ENCODE peak calls at places on chromosomes 6 and 20, in nine cellular contexts. D is NT2/D1; R is A549; A is tibial artery; Z is stomach; O is breast epithelium; Q is CD8-positive, alpha-beta memory T cell; X is CD8-positive, alpha-beta T cell; W is heart right ventricle. P is an unnamed sample. For H3K4me1, the result is how much of the 10 kb centered on the place peaks cover.

GRCh38 chr20:48760403-48760889 is 67.4 kb downstream of the PREX1 start:
- DNase-seq in O (no peak), D (no peak), A (no peak), W (peak), R (no peak), X (peak), Q (peak), Z (peak), P (no peak)

GRCh38 chr20:2873747-2874041 is 413 bp downstream of the PTPRA start:
- DNase-seq in D (no peak), Q (peak), O (no peak), Z (peak), A (peak), W (peak), X (peak), R (peak), P (peak)

GRCh38 chr20:23628402-23629016 is 9.2 kb downstream of the CST3 start:
- DNase-seq in W (no peak), Q (no peak), R (no peak), X (no peak), D (no peak), A (no peak), Z (no peak), O (no peak), P (no peak)

GRCh38 chr6:170143401-170144150 is 147.3 kb downstream of the DLL1 start:
- DNase-seq in D (no peak), O (peak), A (peak), Q (no peak), R (no peak), X (no peak), W (no peak), Z (peak), P (no peak)

GRCh38 chr6:75167426-75167825 is 38.4 kb downstream of the COL12A1 start:
- DNase-seq in W (no peak), R (no peak), X (no peak), Z (no peak), O (no peak), A (no peak), Q (no peak), D (no peak), P (no peak)

GRCh38 chr6:166608819-166609218 is 18.2 kb downstream of the RPS6KA2 start:
- DNase-seq in A (no peak), O (no peak), D (no peak), Z (no peak), Q (no peak), X (no peak), W (no peak), R (no peak), P (no peak)

GRCh38 chr6:52352239-52353008 is 9.5 kb upstream of the PAQR8 start:
- DNase-seq in Q (no peak), Z (peak), O (no peak), D (no peak), R (peak), X (no peak), A (no peak), W (no peak), P (peak)

GRCh38 chr6:73079611-73079955 is 145.7 kb downstream of the KHDC1L start:
- DNase-seq in Q (no peak), X (no peak), A (no peak), O (no peak), W (no peak), Z (no peak), R (no peak), D (no peak), P (no peak)

GRCh38 chr6:46799657-46800056 is 6.5 kb downstream of the MEP1A start:
- DNase-seq in D (no peak), O (no peak), R (no peak), W (no peak), Z (no peak), Q (no peak), A (no peak), X (no peak), P (no peak)

GRCh38 chr20:48847498-48848205 is 19.9 kb upstream of the PREX1 start:
- DNase-seq in O (no peak), D (no peak), Q (no peak), A (no peak), Z (no peak), W (no peak), X (no peak), R (no peak), P (no peak)

GRCh38 chr6:30926644-30927043 is 5.3 kb downstream of the SFTA2 start:
- DNase-seq in Q (no peak), O (no peak), W (no peak), R (no peak), A (no peak), D (no peak), X (no peak), Z (peak), P (peak)

GRCh38 chr6:134436950-134437349 is 119.0 kb upstream of the SGK1 start:
- DNase-seq in X (no peak), O (no peak), A (no peak), W (no peak), Z (no peak), Q (no peak), R (no peak), D (no peak), P (no peak)

GRCh38 chr6:107132330-107132954 is 17.1 kb upstream of the BEND3 start:
- DNase-seq in R (no peak), W (no peak), O (no peak), Z (no peak), Q (no peak), A (no peak), X (no peak), D (no peak), P (no peak)

GRCh38 chr6:30592287-30592686 is 21.0 kb downstream of the ABCF1 start:
- DNase-seq in D (no peak), O (no peak), Z (no peak), Q (no peak), W (no peak), X (no peak), R (no peak), A (no peak), P (no peak)

GRCh38 chr20:36544134-36545018 is 3.1 kb downstream of the MYL9 start:
- DNase-seq in Z (no peak), Q (peak), W (peak), X (no peak), A (peak), R (no peak), O (no peak), D (no peak), P (peak)

GRCh38 chr20:266604-267562 is 9.4 kb downstream of the DEFB132 start:
- DNase-seq in Q (peak), A (peak), Z (peak), D (peak), W (peak), R (peak), X (peak), O (peak), P (peak)

GRCh38 chr6:117346142-117346930 is 79.4 kb downstream of the ROS1 start:
- DNase-seq in A (no peak), W (no peak), D (no peak), Z (no peak), X (no peak), R (peak), Q (no peak), O (no peak), P (no peak)

GRCh38 chr6:149763866-149764265 is 14.3 kb downstream of the PCMT1 start:
- DNase-seq in X (no peak), Z (no peak), R (no peak), Q (no peak), O (no peak), W (no peak), D (no peak), A (no peak), P (no peak)

GRCh38 chr6:45791181-45791580 is 224.5 kb downstream of the CLIC5 start:
- DNase-seq in X (no peak), Z (no peak), O (no peak), Q (no peak), W (no peak), A (no peak), D (no peak), R (no peak), P (no peak)

GRCh38 chr6:3209114-3210023 is 18.1 kb downstream of the TUBB2B start:
- DNase-seq in A (peak), Z (peak), Q (no peak), O (no peak), R (peak), D (peak), X (no peak), W (no peak), P (peak)

GRCh38 chr20:39072653-39073052 is 110.5 kb downstream of the DHX35 start:
- DNase-seq in Q (no peak), Z (no peak), O (no peak), D (no peak), A (no peak), W (no peak), X (no peak), R (no peak), P (no peak)

GRCh38 chr20:1281279-1282057 is 15.4 kb downstream of the SNPH start:
- DNase-seq in Q (no peak), Z (peak), A (no peak), W (no peak), D (no peak), X (no peak), R (no peak), O (no peak), P (no peak)

GRCh38 chr6:131107166-131107565 is 28.1 kb upstream of the AKAP7 start:
- DNase-seq in O (no peak), X (no peak), D (no peak), W (no peak), Z (no peak), A (no peak), Q (no peak), R (peak), P (no peak)

GRCh38 chr20:62055106-62055861 is 10.4 kb downstream of the TAF4 start:
- DNase-seq in X (no peak), Q (no peak), Z (peak), D (no peak), R (no peak), O (no peak), A (no peak), W (no peak), P (no peak)

GRCh38 chr20:61683721-61684120 is 382.0 kb downstream of the TAF4 start:
- DNase-seq in X (no peak), R (no peak), O (no peak), Z (no peak), D (no peak), A (no peak), W (no peak), Q (no peak), P (no peak)

GRCh38 chr20:32114305-32114960 is 4.9 kb downstream of the TM9SF4 start:
- DNase-seq in Q (no peak), O (no peak), R (no peak), A (no peak), Z (no peak), W (no peak), D (no peak), X (no peak), P (no peak)

GRCh38 chr6:140661691-140662090 is 1287.2 kb upstream of the CITED2 start:
- DNase-seq in O (no peak), Q (no peak), X (no peak), W (no peak), R (no peak), Z (no peak), A (no peak), D (no peak), P (no peak)

GRCh38 chr6:158071121-158072082 is 89.7 kb downstream of the SYNJ2 start:
- DNase-seq in A (no peak), X (no peak), Q (no peak), O (no peak), Z (no peak), R (no peak), D (no peak), W (no peak), P (no peak)

GRCh38 chr6:63537126-63537958 is 34.9 kb upstream of the LOC128125822 start:
- DNase-seq in X (no peak), O (no peak), Q (no peak), D (peak), A (no peak), R (no peak), Z (no peak), W (no peak), P (no peak)

GRCh38 chr20:49851234-49851755 is 38.7 kb downstream of the SLC9A8 start:
- DNase-seq in R (no peak), Z (no peak), X (no peak), D (no peak), O (no peak), Q (no peak), W (no peak), A (peak), P (no peak)

GRCh38 chr6:156846845-156847599 is 69.8 kb downstream of the ARID1B start:
- DNase-seq in Q (no peak), A (no peak), X (no peak), R (no peak), Z (no peak), W (no peak), O (no peak), D (no peak), P (no peak)
- H3K4me1 ChIP-seq in Q (under half), A (half or more), X (under half), R (under half), Z (under half), W (half or more), O (under half), D (under half), P (under half)

DNA sequence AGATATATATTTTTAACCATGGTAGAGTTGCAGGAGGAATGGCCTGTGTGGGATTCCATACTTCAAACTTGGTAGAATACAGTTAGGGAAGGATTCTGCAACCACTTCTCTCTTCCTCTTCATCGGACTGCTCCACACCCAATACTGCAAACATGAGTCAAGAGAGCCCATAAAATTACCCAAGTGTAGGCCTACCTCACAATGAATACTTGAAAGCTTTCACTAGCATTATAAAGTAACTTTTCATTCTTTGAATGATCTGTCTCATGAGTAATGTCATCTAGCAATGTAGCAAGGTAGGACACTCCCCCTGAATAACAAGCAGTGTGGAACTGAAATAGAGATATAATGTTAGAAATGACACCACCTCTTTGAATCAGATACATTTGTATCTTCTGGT is 79.4 kb downstream of the FOXC1 start:
- DNase-seq in X (no peak), A (no peak), D (no peak), R (no peak), W (no peak), Z (no peak), Q (no peak), O (no peak), P (no peak)
- H3K4me1 ChIP-seq in X (under half), A (under half), D (under half), R (under half), W (under half), Z (under half), Q (under half), O (under half), P (under half)

GRCh38 chr6:36836771-36837339 is 2.4 kb downstream of the CPNE5 start:
- DNase-seq in D (no peak), X (no peak), R (no peak), Q (no peak), A (no peak), O (no peak), W (no peak), Z (no peak), P (no peak)
- H3K4me1 ChIP-seq in D (under half), X (under half), R (under half), Q (under half), A (under half), O (under half), W (under half), Z (under half), P (under half)

DNA sequence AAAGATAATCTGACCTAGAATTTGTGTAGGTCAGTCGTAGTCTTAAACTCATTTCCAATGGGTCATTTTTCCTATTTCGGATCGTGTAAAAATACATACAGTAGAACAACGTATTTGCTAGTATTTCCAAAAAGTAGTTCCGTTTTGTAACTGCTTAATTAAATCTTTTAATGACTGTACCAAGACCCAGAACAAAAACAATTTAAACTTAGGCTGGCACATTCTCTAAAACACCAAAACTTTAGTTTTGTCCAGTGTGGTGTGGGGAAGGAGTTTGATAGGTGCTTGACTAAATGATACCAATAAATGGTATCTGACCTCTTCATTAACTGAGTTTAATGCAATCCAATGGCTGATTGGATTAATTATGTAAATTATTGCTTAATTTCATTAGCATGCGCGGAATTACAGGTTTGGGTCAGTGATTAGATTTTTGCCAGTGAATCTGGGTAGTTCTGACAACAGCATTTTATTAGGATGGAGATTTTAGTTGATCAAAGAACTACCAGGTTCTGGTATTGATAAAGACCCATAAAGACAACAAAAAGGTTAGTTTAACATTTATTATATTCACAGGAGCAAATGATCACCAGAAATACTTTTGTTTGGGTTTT is 20.8 kb downstream of the OR2B2 start:
- DNase-seq in D (no peak), A (no peak), Q (no peak), X (no peak), Z (no peak), W (no peak), O (no peak), R (no peak), P (no peak)
- H3K4me1 ChIP-seq in D (under half), A (under half), Q (under half), X (under half), Z (under half), W (under half), O (under half), R (under half), P (under half)

GRCh38 chr6:15435468-15435867 is 189.6 kb downstream of the JARID2 start:
- DNase-seq in R (no peak), Z (no peak), W (no peak), D (no peak), Q (no peak), A (no peak), O (no peak), X (no peak), P (no peak)

GRCh38 chr6:15434263-15434662 is 188.4 kb downstream of the JARID2 start:
- DNase-seq in R (no peak), A (no peak), W (no peak), D (no peak), Q (no peak), O (no peak), X (no peak), Z (no peak), P (no peak)

GRCh38 chr6:15434823-15435380 is 189.0 kb downstream of the JARID2 start:
- DNase-seq in A (no peak), O (no peak), D (no peak), X (no peak), R (no peak), Z (no peak), W (no peak), Q (no peak), P (no peak)

GRCh38 chr6:15431762-15432495 is 186.1 kb downstream of the JARID2 start:
- DNase-seq in A (no peak), X (no peak), Z (no peak), R (no peak), D (no peak), O (no peak), Q (no peak), W (no peak), P (peak)

DNA sequence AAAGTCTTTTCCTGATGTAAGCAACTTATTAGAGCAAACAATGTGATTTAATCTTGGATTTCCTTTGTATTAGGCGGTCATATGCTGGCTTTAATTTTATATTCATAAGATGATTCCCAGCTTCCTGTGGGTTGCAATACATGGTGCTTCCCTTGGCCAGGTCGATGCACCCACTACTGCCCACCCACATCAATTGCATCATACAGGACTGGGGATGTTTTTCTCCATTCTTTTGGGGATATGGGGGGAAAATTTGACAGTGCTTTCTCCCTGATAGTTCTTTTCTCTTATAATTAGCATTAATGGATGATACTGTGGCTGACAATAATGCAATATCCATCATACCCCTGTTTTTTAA is 187.6 kb downstream of the JARID2 start:
- DNase-seq in R (no peak), O (no peak), Z (no peak), W (no peak), Q (no peak), A (no peak), X (no peak), D (no peak), P (no peak)
- H3K4me1 ChIP-seq in R (under half), O (under half), Z (under half), W (half or more), Q (under half), A (under half), X (under half), D (under half), P (under half)

GRCh38 chr20:63854069-63854765 is 7.1 kb upstream of the ABHD16B start:
- DNase-seq in W (peak), X (no peak), Q (no peak), D (no peak), R (no peak), Z (no peak), A (no peak), O (no peak), P (no peak)
- H3K4me1 ChIP-seq in W (half or more), X (under half), Q (under half), D (under half), R (under half), Z (half or more), A (under half), O (under half), P (under half)

GRCh38 chr20:44171775-44172571 is 15.0 kb downstream of the JPH2 start:
- DNase-seq in R (no peak), Q (no peak), O (no peak), D (no peak), Z (no peak), W (no peak), A (no peak), X (no peak), P (no peak)

GRCh38 chr20:44166008-44166407 is 21.0 kb downstream of the JPH2 start:
- DNase-seq in O (no peak), R (peak), Z (no peak), X (no peak), W (no peak), Q (no peak), D (no peak), A (no peak), P (no peak)

GRCh38 chr20:44166477-44166876 is 20.5 kb downstream of the JPH2 start:
- DNase-seq in Z (no peak), O (no peak), Q (no peak), D (no peak), R (peak), A (peak), X (no peak), W (peak), P (no peak)

GRCh38 chr20:44170796-44171410 is 16.1 kb downstream of the JPH2 start:
- DNase-seq in X (no peak), O (no peak), A (no peak), D (no peak), Z (no peak), W (no peak), R (no peak), Q (no peak), P (no peak)

DNA sequence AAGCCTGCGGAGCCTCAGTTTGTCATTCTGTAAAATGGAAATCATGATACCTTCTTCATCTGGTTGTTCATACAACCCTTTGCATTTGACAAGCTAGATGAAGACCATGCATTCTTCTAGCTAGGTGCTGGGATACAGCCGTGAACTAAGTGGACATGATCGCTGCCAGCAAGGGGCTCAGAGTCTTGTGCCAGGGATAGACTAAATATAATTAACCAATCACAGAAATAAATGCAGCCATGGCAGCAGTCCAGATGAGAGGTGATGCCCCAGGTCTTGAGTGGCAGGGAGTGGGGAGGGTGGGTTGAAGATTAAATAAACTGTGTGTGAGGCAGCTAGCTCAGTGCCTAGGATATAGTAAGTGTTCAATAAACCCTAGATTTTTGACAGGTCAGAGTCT is 19.3 kb downstream of the JPH2 start:
- DNase-seq in O (no peak), R (no peak), A (no peak), Q (no peak), X (no peak), D (no peak), W (peak), Z (no peak), P (no peak)
- H3K4me1 ChIP-seq in O (under half), R (half or more), A (half or more), Q (under half), X (under half), D (under half), W (half or more), Z (under half), P (under half)

P was measured in lung.